ENCODE peak calls at places on chromosomes 1 and 21, in eight cellular contexts. One of them, this sample, is unnamed.

GRCh38 chr1:33306561-33307493 is 14.1 kb downstream of the A3GALT2 start:
- DNase-seq in AG04450: no peak
- DNase-seq in fibroblast of the aortic adventitia: no peak
- DNase-seq in KBM-7: no peak
- DNase-seq in T-helper 2 cell treated with Interferon-gamma antibody and Interleukin-4, amounts not matched to agents 5 μg/mL and 100 μg/mL, for 36 hours: no peak
- DNase-seq in GM23338: peak; percentile 61
- DNase-seq in left lung: peak; percentile 75
- DNase-seq in stimulated activated CD8-positive, alpha-beta memory T cell treated with anti-CD3 and anti-CD28 coated beads, Interleukin-15, amount 100 ng/mL, for 4 hours: no peak
- DNase-seq in this sample: peak; percentile 42

GRCh38 chr1:22131875-22132486 is 10.9 kb downstream of the WNT4 start:
- DNase-seq in fibroblast of the aortic adventitia: no peak
- DNase-seq in T-helper 2 cell treated with Interferon-gamma antibody and Interleukin-4, amounts not matched to agents 5 μg/mL and 100 μg/mL, for 36 hours: peak; percentile 34
- DNase-seq in GM23338: peak; percentile 83
- DNase-seq in stimulated activated CD8-positive, alpha-beta memory T cell treated with anti-CD3 and anti-CD28 coated beads, Interleukin-15, amount 100 ng/mL, for 4 hours: no peak
- DNase-seq in left lung: peak; percentile 88
- DNase-seq in AG04450: no peak
- DNase-seq in KBM-7: peak; percentile 60
- DNase-seq in this sample: no peak

GRCh38 chr21:45256912-45257672 is 30.6 kb downstream of the POFUT2 start:
- DNase-seq in KBM-7: no peak
- DNase-seq in stimulated activated CD8-positive, alpha-beta memory T cell treated with anti-CD3 and anti-CD28 coated beads, Interleukin-15, amount 100 ng/mL, for 4 hours: no peak
- DNase-seq in left lung: peak; percentile 64
- DNase-seq in fibroblast of the aortic adventitia: no peak
- DNase-seq in AG04450: no peak
- DNase-seq in T-helper 2 cell treated with Interferon-gamma antibody and Interleukin-4, amounts not matched to agents 5 μg/mL and 100 μg/mL, for 36 hours: no peak
- DNase-seq in GM23338: no peak
- DNase-seq in this sample: no peak

GRCh38 chr1:246142320-246142893 is 364.7 kb downstream of the SMYD3 start:
- DNase-seq in T-helper 2 cell treated with Interferon-gamma antibody and Interleukin-4, amounts not matched to agents 5 μg/mL and 100 μg/mL, for 36 hours: no peak
- DNase-seq in KBM-7: no peak
- DNase-seq in left lung: no peak
- DNase-seq in fibroblast of the aortic adventitia: peak; percentile 98
- DNase-seq in GM23338: no peak
- DNase-seq in stimulated activated CD8-positive, alpha-beta memory T cell treated with anti-CD3 and anti-CD28 coated beads, Interleukin-15, amount 100 ng/mL, for 4 hours: no peak
- DNase-seq in AG04450: peak; percentile 59
- DNase-seq in this sample: peak; percentile 95

GRCh38 chr1:43779805-43780403 is 72.6 kb downstream of the ST3GAL3 start:
- DNase-seq in T-helper 2 cell treated with Interferon-gamma antibody and Interleukin-4, amounts not matched to agents 5 μg/mL and 100 μg/mL, for 36 hours: no peak
- DNase-seq in GM23338: no peak
- DNase-seq in left lung: no peak
- DNase-seq in AG04450: no peak
- DNase-seq in fibroblast of the aortic adventitia: no peak
- DNase-seq in KBM-7: no peak
- DNase-seq in stimulated activated CD8-positive, alpha-beta memory T cell treated with anti-CD3 and anti-CD28 coated beads, Interleukin-15, amount 100 ng/mL, for 4 hours: no peak
- DNase-seq in this sample: no peak

GRCh38 chr1:149843302-149844041 is 55.9 kb upstream of the BOLA1 start:
- DNase-seq in stimulated activated CD8-positive, alpha-beta memory T cell treated with anti-CD3 and anti-CD28 coated beads, Interleukin-15, amount 100 ng/mL, for 4 hours: no peak
- DNase-seq in fibroblast of the aortic adventitia: no peak
- DNase-seq in KBM-7: peak; percentile 59
- DNase-seq in T-helper 2 cell treated with Interferon-gamma antibody and Interleukin-4, amounts not matched to agents 5 μg/mL and 100 μg/mL, for 36 hours: peak; percentile 7
- DNase-seq in AG04450: no peak
- DNase-seq in left lung: no peak
- DNase-seq in GM23338: peak; percentile 2
- DNase-seq in this sample: no peak

GRCh38 chr1:89519779-89520358 is 4.8 kb upstream of the LRRC8B start:
- DNase-seq in GM23338: peak; percentile 68
- DNase-seq in stimulated activated CD8-positive, alpha-beta memory T cell treated with anti-CD3 and anti-CD28 coated beads, Interleukin-15, amount 100 ng/mL, for 4 hours: peak; percentile 28
- DNase-seq in left lung: no peak
- DNase-seq in fibroblast of the aortic adventitia: peak; percentile 48
- DNase-seq in KBM-7: peak; percentile 59
- DNase-seq in T-helper 2 cell treated with Interferon-gamma antibody and Interleukin-4, amounts not matched to agents 5 μg/mL and 100 μg/mL, for 36 hours: no peak
- DNase-seq in AG04450: no peak
- DNase-seq in this sample: peak; percentile 69

GRCh38 chr1:212667223-212668139 is 32.2 kb downstream of the BATF3 start:
- DNase-seq in AG04450: peak; percentile 79
- DNase-seq in left lung: no peak
- DNase-seq in stimulated activated CD8-positive, alpha-beta memory T cell treated with anti-CD3 and anti-CD28 coated beads, Interleukin-15, amount 100 ng/mL, for 4 hours: no peak
- DNase-seq in fibroblast of the aortic adventitia: peak; percentile 94
- DNase-seq in GM23338: peak; percentile 39
- DNase-seq in KBM-7: no peak
- DNase-seq in T-helper 2 cell treated with Interferon-gamma antibody and Interleukin-4, amounts not matched to agents 5 μg/mL and 100 μg/mL, for 36 hours: no peak
- DNase-seq in this sample: peak; percentile 96

GRCh38 chr1:116943438-116943837 is 33.7 kb downstream of the PTGFRN start:
- DNase-seq in left lung: no peak
- DNase-seq in fibroblast of the aortic adventitia: no peak
- DNase-seq in T-helper 2 cell treated with Interferon-gamma antibody and Interleukin-4, amounts not matched to agents 5 μg/mL and 100 μg/mL, for 36 hours: no peak
- DNase-seq in AG04450: no peak
- DNase-seq in KBM-7: no peak
- DNase-seq in stimulated activated CD8-positive, alpha-beta memory T cell treated with anti-CD3 and anti-CD28 coated beads, Interleukin-15, amount 100 ng/mL, for 4 hours: no peak
- DNase-seq in GM23338: no peak
- DNase-seq in this sample: no peak

GRCh38 chr1:234175363-234175762 is 197.9 kb upstream of the COA6 start:
- DNase-seq in AG04450: no peak
- DNase-seq in KBM-7: no peak
- DNase-seq in GM23338: no peak
- DNase-seq in fibroblast of the aortic adventitia: no peak
- DNase-seq in stimulated activated CD8-positive, alpha-beta memory T cell treated with anti-CD3 and anti-CD28 coated beads, Interleukin-15, amount 100 ng/mL, for 4 hours: no peak
- DNase-seq in left lung: no peak
- DNase-seq in T-helper 2 cell treated with Interferon-gamma antibody and Interleukin-4, amounts not matched to agents 5 μg/mL and 100 μg/mL, for 36 hours: no peak
- DNase-seq in this sample: no peak

GRCh38 chr1:151314137-151314875 is 12.9 kb downstream of the PI4KB start:
- DNase-seq in KBM-7: no peak
- DNase-seq in left lung: no peak
- DNase-seq in stimulated activated CD8-positive, alpha-beta memory T cell treated with anti-CD3 and anti-CD28 coated beads, Interleukin-15, amount 100 ng/mL, for 4 hours: no peak
- DNase-seq in T-helper 2 cell treated with Interferon-gamma antibody and Interleukin-4, amounts not matched to agents 5 μg/mL and 100 μg/mL, for 36 hours: no peak
- DNase-seq in fibroblast of the aortic adventitia: peak; percentile 93
- DNase-seq in GM23338: no peak
- DNase-seq in AG04450: no peak
- DNase-seq in this sample: peak; percentile 92

GRCh38 chr1:45001011-45001481 is 10.1 kb downstream of the HECTD3 start:
- DNase-seq in AG04450: no peak
- DNase-seq in T-helper 2 cell treated with Interferon-gamma antibody and Interleukin-4, amounts not matched to agents 5 μg/mL and 100 μg/mL, for 36 hours: no peak
- DNase-seq in GM23338: peak; percentile 20
- DNase-seq in left lung: no peak
- DNase-seq in KBM-7: no peak
- DNase-seq in stimulated activated CD8-positive, alpha-beta memory T cell treated with anti-CD3 and anti-CD28 coated beads, Interleukin-15, amount 100 ng/mL, for 4 hours: no peak
- DNase-seq in fibroblast of the aortic adventitia: no peak
- DNase-seq in this sample: no peak

GRCh38 chr1:116737020-116737854 is 17.0 kb upstream of the CD2 start:
- DNase-seq in left lung: no peak
- DNase-seq in stimulated activated CD8-positive, alpha-beta memory T cell treated with anti-CD3 and anti-CD28 coated beads, Interleukin-15, amount 100 ng/mL, for 4 hours: peak; percentile 54
- DNase-seq in GM23338: peak; percentile 78
- DNase-seq in fibroblast of the aortic adventitia: peak; percentile 74
- DNase-seq in T-helper 2 cell treated with Interferon-gamma antibody and Interleukin-4, amounts not matched to agents 5 μg/mL and 100 μg/mL, for 36 hours: peak; percentile 74
- DNase-seq in KBM-7: peak; percentile 78
- DNase-seq in AG04450: peak; percentile 3
- DNase-seq in this sample: peak; percentile 81

GRCh38 chr1:37239225-37239740 is 205.0 kb upstream of the GRIK3 start:
- DNase-seq in AG04450: no peak
- DNase-seq in KBM-7: no peak
- DNase-seq in stimulated activated CD8-positive, alpha-beta memory T cell treated with anti-CD3 and anti-CD28 coated beads, Interleukin-15, amount 100 ng/mL, for 4 hours: no peak
- DNase-seq in left lung: no peak
- DNase-seq in fibroblast of the aortic adventitia: no peak
- DNase-seq in GM23338: no peak
- DNase-seq in T-helper 2 cell treated with Interferon-gamma antibody and Interleukin-4, amounts not matched to agents 5 μg/mL and 100 μg/mL, for 36 hours: no peak
- DNase-seq in this sample: no peak

GRCh38 chr1:240706150-240706904 is 94.4 kb upstream of the GREM2 start:
- DNase-seq in T-helper 2 cell treated with Interferon-gamma antibody and Interleukin-4, amounts not matched to agents 5 μg/mL and 100 μg/mL, for 36 hours: no peak
- DNase-seq in stimulated activated CD8-positive, alpha-beta memory T cell treated with anti-CD3 and anti-CD28 coated beads, Interleukin-15, amount 100 ng/mL, for 4 hours: no peak
- DNase-seq in GM23338: no peak
- DNase-seq in fibroblast of the aortic adventitia: peak; percentile 85
- DNase-seq in KBM-7: no peak
- DNase-seq in AG04450: no peak
- DNase-seq in left lung: no peak
- DNase-seq in this sample: peak; percentile 46

GRCh38 chr1:233294991-233295774 is at the start of gene PCNX2:
- DNase-seq in stimulated activated CD8-positive, alpha-beta memory T cell treated with anti-CD3 and anti-CD28 coated beads, Interleukin-15, amount 100 ng/mL, for 4 hours: peak; percentile 24
- DNase-seq in left lung: peak; percentile 84
- DNase-seq in T-helper 2 cell treated with Interferon-gamma antibody and Interleukin-4, amounts not matched to agents 5 μg/mL and 100 μg/mL, for 36 hours: peak; percentile 58
- DNase-seq in GM23338: peak; percentile 91
- DNase-seq in KBM-7: peak; percentile 45
- DNase-seq in fibroblast of the aortic adventitia: peak; percentile 49
- DNase-seq in AG04450: no peak
- DNase-seq in this sample: peak; percentile 57

GRCh38 chr1:210234254-210234747 is 1.7 kb downstream of the SERTAD4 start:
- DNase-seq in T-helper 2 cell treated with Interferon-gamma antibody and Interleukin-4, amounts not matched to agents 5 μg/mL and 100 μg/mL, for 36 hours: no peak
- DNase-seq in GM23338: peak; percentile 68
- DNase-seq in left lung: no peak
- DNase-seq in stimulated activated CD8-positive, alpha-beta memory T cell treated with anti-CD3 and anti-CD28 coated beads, Interleukin-15, amount 100 ng/mL, for 4 hours: no peak
- DNase-seq in KBM-7: no peak
- DNase-seq in AG04450: no peak
- DNase-seq in fibroblast of the aortic adventitia: no peak
- DNase-seq in this sample: no peak

GRCh38 chr21:41786521-41786987 is 19.7 kb upstream of the RIPK4 start:
- DNase-seq in GM23338: no peak
- DNase-seq in fibroblast of the aortic adventitia: peak; percentile 73
- DNase-seq in AG04450: no peak
- DNase-seq in T-helper 2 cell treated with Interferon-gamma antibody and Interleukin-4, amounts not matched to agents 5 μg/mL and 100 μg/mL, for 36 hours: no peak
- DNase-seq in KBM-7: no peak
- DNase-seq in left lung: no peak
- DNase-seq in stimulated activated CD8-positive, alpha-beta memory T cell treated with anti-CD3 and anti-CD28 coated beads, Interleukin-15, amount 100 ng/mL, for 4 hours: no peak
- DNase-seq in this sample: no peak

GRCh38 chr1:32953495-32953894 is 11.1 kb downstream of the RNF19B start:
- DNase-seq in GM23338: no peak
- DNase-seq in T-helper 2 cell treated with Interferon-gamma antibody and Interleukin-4, amounts not matched to agents 5 μg/mL and 100 μg/mL, for 36 hours: no peak
- DNase-seq in left lung: no peak
- DNase-seq in fibroblast of the aortic adventitia: peak; percentile 40
- DNase-seq in KBM-7: no peak
- DNase-seq in stimulated activated CD8-positive, alpha-beta memory T cell treated with anti-CD3 and anti-CD28 coated beads, Interleukin-15, amount 100 ng/mL, for 4 hours: no peak
- DNase-seq in AG04450: no peak
- DNase-seq in this sample: peak; percentile 67

GRCh38 chr1:155178441-155179106 is 4.9 kb downstream of the TRIM46 start:
- DNase-seq in stimulated activated CD8-positive, alpha-beta memory T cell treated with anti-CD3 and anti-CD28 coated beads, Interleukin-15, amount 100 ng/mL, for 4 hours: no peak
- DNase-seq in GM23338: no peak
- DNase-seq in fibroblast of the aortic adventitia: no peak
- DNase-seq in T-helper 2 cell treated with Interferon-gamma antibody and Interleukin-4, amounts not matched to agents 5 μg/mL and 100 μg/mL, for 36 hours: no peak
- DNase-seq in AG04450: no peak
- DNase-seq in left lung: no peak
- DNase-seq in KBM-7: peak; percentile 38
- DNase-seq in this sample: no peak

GRCh38 chr1:44830900-44831304 is 12.2 kb downstream of the PTCH2 start:
- DNase-seq in stimulated activated CD8-positive, alpha-beta memory T cell treated with anti-CD3 and anti-CD28 coated beads, Interleukin-15, amount 100 ng/mL, for 4 hours: no peak
- DNase-seq in T-helper 2 cell treated with Interferon-gamma antibody and Interleukin-4, amounts not matched to agents 5 μg/mL and 100 μg/mL, for 36 hours: no peak
- DNase-seq in KBM-7: no peak
- DNase-seq in left lung: no peak
- DNase-seq in GM23338: no peak
- DNase-seq in fibroblast of the aortic adventitia: no peak
- DNase-seq in AG04450: no peak
- DNase-seq in this sample: no peak

GRCh38 chr1:100400332-100400933 is 48.1 kb downstream of the CDC14A start:
- DNase-seq in AG04450: no peak
- DNase-seq in GM23338: peak; percentile 74
- DNase-seq in left lung: no peak
- DNase-seq in fibroblast of the aortic adventitia: no peak
- DNase-seq in stimulated activated CD8-positive, alpha-beta memory T cell treated with anti-CD3 and anti-CD28 coated beads, Interleukin-15, amount 100 ng/mL, for 4 hours: peak; percentile 23
- DNase-seq in T-helper 2 cell treated with Interferon-gamma antibody and Interleukin-4, amounts not matched to agents 5 μg/mL and 100 μg/mL, for 36 hours: no peak
- DNase-seq in KBM-7: peak; percentile 90
- DNase-seq in this sample: peak; percentile 42

GRCh38 chr1:202964755-202965440 is 2.2 kb downstream of the CYB5R1 start:
- DNase-seq in stimulated activated CD8-positive, alpha-beta memory T cell treated with anti-CD3 and anti-CD28 coated beads, Interleukin-15, amount 100 ng/mL, for 4 hours: no peak
- DNase-seq in left lung: no peak
- DNase-seq in GM23338: no peak
- DNase-seq in KBM-7: no peak
- DNase-seq in AG04450: no peak
- DNase-seq in fibroblast of the aortic adventitia: peak; percentile 32
- DNase-seq in T-helper 2 cell treated with Interferon-gamma antibody and Interleukin-4, amounts not matched to agents 5 μg/mL and 100 μg/mL, for 36 hours: no peak
- DNase-seq in this sample: peak; percentile 81

GRCh38 chr1:113109908-113110554 is 37.0 kb downstream of the LRIG2 start:
- DNase-seq in GM23338: no peak
- DNase-seq in T-helper 2 cell treated with Interferon-gamma antibody and Interleukin-4, amounts not matched to agents 5 μg/mL and 100 μg/mL, for 36 hours: no peak
- DNase-seq in left lung: no peak
- DNase-seq in stimulated activated CD8-positive, alpha-beta memory T cell treated with anti-CD3 and anti-CD28 coated beads, Interleukin-15, amount 100 ng/mL, for 4 hours: no peak
- DNase-seq in KBM-7: no peak
- DNase-seq in AG04450: peak; percentile 78
- DNase-seq in fibroblast of the aortic adventitia: peak; percentile 98
- DNase-seq in this sample: peak; percentile 98

GRCh38 chr1:54997711-54997986 is 1.1 kb upstream of the BSND start:
- DNase-seq in AG04450: no peak
- DNase-seq in stimulated activated CD8-positive, alpha-beta memory T cell treated with anti-CD3 and anti-CD28 coated beads, Interleukin-15, amount 100 ng/mL, for 4 hours: no peak
- DNase-seq in GM23338: peak; percentile 83
- DNase-seq in T-helper 2 cell treated with Interferon-gamma antibody and Interleukin-4, amounts not matched to agents 5 μg/mL and 100 μg/mL, for 36 hours: no peak
- DNase-seq in left lung: no peak
- DNase-seq in fibroblast of the aortic adventitia: no peak
- DNase-seq in KBM-7: no peak
- DNase-seq in this sample: no peak

GRCh38 chr1:6872573-6873261 is 87.5 kb downstream of the CAMTA1 start:
- DNase-seq in T-helper 2 cell treated with Interferon-gamma antibody and Interleukin-4, amounts not matched to agents 5 μg/mL and 100 μg/mL, for 36 hours: no peak
- DNase-seq in left lung: no peak
- DNase-seq in AG04450: no peak
- DNase-seq in KBM-7: no peak
- DNase-seq in GM23338: no peak
- DNase-seq in fibroblast of the aortic adventitia: peak; percentile 57
- DNase-seq in stimulated activated CD8-positive, alpha-beta memory T cell treated with anti-CD3 and anti-CD28 coated beads, Interleukin-15, amount 100 ng/mL, for 4 hours: no peak
- DNase-seq in this sample: peak; percentile 13

GRCh38 chr1:27496604-27497155 is 6.7 kb upstream of the WASF2 start:
- DNase-seq in AG04450: no peak
- DNase-seq in T-helper 2 cell treated with Interferon-gamma antibody and Interleukin-4, amounts not matched to agents 5 μg/mL and 100 μg/mL, for 36 hours: no peak
- DNase-seq in fibroblast of the aortic adventitia: peak; percentile 83
- DNase-seq in stimulated activated CD8-positive, alpha-beta memory T cell treated with anti-CD3 and anti-CD28 coated beads, Interleukin-15, amount 100 ng/mL, for 4 hours: no peak
- DNase-seq in GM23338: peak; percentile 96
- DNase-seq in left lung: no peak
- DNase-seq in KBM-7: no peak
- DNase-seq in this sample: peak; percentile 60

GRCh38 chr1:4838231-4838630 is 183.8 kb downstream of the AJAP1 start:
- DNase-seq in fibroblast of the aortic adventitia: no peak
- DNase-seq in T-helper 2 cell treated with Interferon-gamma antibody and Interleukin-4, amounts not matched to agents 5 μg/mL and 100 μg/mL, for 36 hours: no peak
- DNase-seq in KBM-7: no peak
- DNase-seq in left lung: no peak
- DNase-seq in AG04450: no peak
- DNase-seq in stimulated activated CD8-positive, alpha-beta memory T cell treated with anti-CD3 and anti-CD28 coated beads, Interleukin-15, amount 100 ng/mL, for 4 hours: no peak
- DNase-seq in GM23338: no peak
- DNase-seq in this sample: no peak

GRCh38 chr1:86231076-86231475 is 74.5 kb upstream of the COL24A1 start:
- DNase-seq in fibroblast of the aortic adventitia: no peak
- DNase-seq in KBM-7: peak; percentile 81
- DNase-seq in stimulated activated CD8-positive, alpha-beta memory T cell treated with anti-CD3 and anti-CD28 coated beads, Interleukin-15, amount 100 ng/mL, for 4 hours: no peak
- DNase-seq in GM23338: no peak
- DNase-seq in AG04450: no peak
- DNase-seq in T-helper 2 cell treated with Interferon-gamma antibody and Interleukin-4, amounts not matched to agents 5 μg/mL and 100 μg/mL, for 36 hours: no peak
- DNase-seq in left lung: no peak
- DNase-seq in this sample: no peak

GRCh38 chr21:15250384-15250783 is 185.6 kb upstream of the NRIP1 start:
- DNase-seq in fibroblast of the aortic adventitia: peak; percentile 58
- DNase-seq in KBM-7: no peak
- DNase-seq in stimulated activated CD8-positive, alpha-beta memory T cell treated with anti-CD3 and anti-CD28 coated beads, Interleukin-15, amount 100 ng/mL, for 4 hours: no peak
- DNase-seq in left lung: no peak
- DNase-seq in GM23338: no peak
- DNase-seq in AG04450: peak; percentile 15
- DNase-seq in T-helper 2 cell treated with Interferon-gamma antibody and Interleukin-4, amounts not matched to agents 5 μg/mL and 100 μg/mL, for 36 hours: no peak
- DNase-seq in this sample: peak; percentile 35

GRCh38 chr21:42062543-42063022 is 8.5 kb upstream of the UMODL1 start:
- DNase-seq in T-helper 2 cell treated with Interferon-gamma antibody and Interleukin-4, amounts not matched to agents 5 μg/mL and 100 μg/mL, for 36 hours: peak; percentile 78
- DNase-seq in fibroblast of the aortic adventitia: no peak
- DNase-seq in KBM-7: peak; percentile 75
- DNase-seq in stimulated activated CD8-positive, alpha-beta memory T cell treated with anti-CD3 and anti-CD28 coated beads, Interleukin-15, amount 100 ng/mL, for 4 hours: peak; percentile 70
- DNase-seq in left lung: peak; percentile 75
- DNase-seq in AG04450: no peak
- DNase-seq in GM23338: no peak
- DNase-seq in this sample: no peak

This sample was measured in fibroblast of pulmonary artery.